ENCODE peak calls at places on chromosomes 2 and 18, in ten cellular contexts. D is spleen, V is adrenal gland, Q is uterus, M is prostate gland, E is tibial nerve, A is body of pancreas, O is sigmoid colon, G is Peyer's patch, H is HCT116. R is an unnamed sample. For H3K36me3, the result is how much of the 10 kb centered on the place peaks cover.

GRCh38 chr2:230677182-230677946 is 35.3 kb upstream of the CAB39 start:
- DNase-seq in D (no peak), V (no peak), Q (no peak), M (no peak), E (no peak), A (no peak), O (no peak), G (no peak), H (no peak), R (no peak)

GRCh38 chr2:36663851-36664715 is 32.4 kb upstream of the VIT start:
- DNase-seq in D (no peak), V (peak), Q (no peak), M (peak), E (no peak), A (peak), O (no peak), G (no peak), H (peak), R (no peak)

GRCh38 chr2:122340246-122340645 is 584.8 kb downstream of the TSN start:
- DNase-seq in D (no peak), V (no peak), Q (no peak), M (no peak), E (no peak), A (no peak), O (no peak), G (no peak), H (no peak), R (no peak)

GRCh38 chr2:203732953-203733510 is 26.6 kb downstream of the CD28 start:
- DNase-seq in D (no peak), V (no peak), Q (no peak), M (no peak), E (no peak), A (no peak), O (no peak), G (no peak), H (no peak), R (no peak)

GRCh38 chr18:12287684-12288405 is 20.2 kb upstream of the TUBB6 start:
- DNase-seq in D (peak), V (peak), Q (peak), M (peak), E (peak), A (peak), O (peak), G (no peak), H (peak), R (peak)

GRCh38 chr2:168694876-168695275 is 107.6 kb upstream of the NOSTRIN start:
- DNase-seq in D (no peak), V (no peak), Q (no peak), M (no peak), E (no peak), A (no peak), O (no peak), G (no peak), H (no peak), R (no peak)

GRCh38 chr2:24304098-24304497 is 56.2 kb downstream of the ITSN2 start:
- DNase-seq in D (no peak), V (peak), Q (peak), M (peak), E (peak), A (peak), O (peak), G (no peak), H (no peak), R (peak)

GRCh38 chr2:136423516-136423996 is 305.6 kb upstream of the CXCR4 start:
- DNase-seq in D (peak), V (peak), Q (peak), M (peak), E (peak), A (peak), O (peak), G (peak), H (peak), R (peak)

GRCh38 chr2:44974064-44974715 is 32.7 kb downstream of the SIX3 start:
- DNase-seq in D (no peak), V (peak), Q (no peak), M (no peak), E (no peak), A (no peak), O (no peak), G (no peak), H (peak), R (no peak)

GRCh38 chr2:232519581-232519980 is 607 bp upstream of the PRSS56 start:
- DNase-seq in D (no peak), V (no peak), Q (no peak), M (no peak), E (no peak), A (no peak), O (no peak), G (no peak), H (no peak), R (no peak)

GRCh38 chr2:173043897-173044472 is 31.7 kb upstream of the MAP3K20 start:
- DNase-seq in D (no peak), V (no peak), Q (no peak), M (no peak), E (no peak), A (no peak), O (no peak), G (no peak), H (no peak), R (no peak)

GRCh38 chr2:74379851-74380789 is at the start of gene DCTN1:
- DNase-seq in D (no peak), V (peak), Q (peak), M (peak), E (no peak), A (peak), O (peak), G (no peak), H (no peak), R (peak)

GRCh38 chr18:887716-888115 is 17.0 kb upstream of the ADCYAP1 start:
- DNase-seq in D (no peak), V (no peak), Q (no peak), M (no peak), E (no peak), A (no peak), O (no peak), G (no peak), H (no peak), R (no peak)

GRCh38 chr2:19706332-19706731 is 195.5 kb downstream of the TTC32 start:
- DNase-seq in D (no peak), V (no peak), Q (no peak), M (no peak), E (no peak), A (no peak), O (no peak), G (no peak), H (no peak), R (no peak)

GRCh38 chr18:24799176-24799575 is 338.7 kb downstream of the HRH4 start:
- DNase-seq in D (no peak), V (no peak), Q (no peak), M (no peak), E (no peak), A (no peak), O (no peak), G (no peak), H (no peak), R (no peak)

GRCh38 chr2:228408529-228409227 is 227.2 kb upstream of the SPHKAP start:
- DNase-seq in D (no peak), V (no peak), Q (no peak), M (no peak), E (no peak), A (no peak), O (no peak), G (no peak), H (no peak), R (no peak)

GRCh38 chr18:8264861-8265411 is 344.3 kb upstream of the RAB12 start:
- DNase-seq in D (no peak), V (no peak), Q (peak), M (peak), E (no peak), A (peak), O (no peak), G (no peak), H (no peak), R (no peak)

GRCh38 chr2:54666131-54666637 is 57.3 kb upstream of the EML6 start:
- DNase-seq in D (no peak), V (peak), Q (peak), M (peak), E (no peak), A (no peak), O (peak), G (no peak), H (no peak), R (no peak)
- H3K36me3 ChIP-seq in D (half or more), V (half or more), Q (under half), M (under half), E (under half), A (under half), O (under half), G (half or more), H (under half), R (under half)

GRCh38 chr2:27070653-27071276 is 689 bp downstream of the OST4 start:
- DNase-seq in D (peak), V (no peak), Q (no peak), M (no peak), E (no peak), A (no peak), O (no peak), G (no peak), H (no peak), R (no peak)

GRCh38 chr2:27071990-27072830 is 756 bp upstream of the OST4 start:
- DNase-seq in D (peak), V (peak), Q (peak), M (no peak), E (no peak), A (peak), O (peak), G (peak), H (no peak), R (peak)

GRCh38 chr2:27072950-27073349 is 1.5 kb upstream of the OST4 start:
- DNase-seq in D (no peak), V (no peak), Q (no peak), M (no peak), E (no peak), A (no peak), O (no peak), G (no peak), H (no peak), R (no peak)

GRCh38 chr2:27069961-27070618 is 1.4 kb downstream of the OST4 start:
- DNase-seq in D (peak), V (no peak), Q (no peak), M (no peak), E (no peak), A (no peak), O (peak), G (no peak), H (no peak), R (no peak)

DNA sequence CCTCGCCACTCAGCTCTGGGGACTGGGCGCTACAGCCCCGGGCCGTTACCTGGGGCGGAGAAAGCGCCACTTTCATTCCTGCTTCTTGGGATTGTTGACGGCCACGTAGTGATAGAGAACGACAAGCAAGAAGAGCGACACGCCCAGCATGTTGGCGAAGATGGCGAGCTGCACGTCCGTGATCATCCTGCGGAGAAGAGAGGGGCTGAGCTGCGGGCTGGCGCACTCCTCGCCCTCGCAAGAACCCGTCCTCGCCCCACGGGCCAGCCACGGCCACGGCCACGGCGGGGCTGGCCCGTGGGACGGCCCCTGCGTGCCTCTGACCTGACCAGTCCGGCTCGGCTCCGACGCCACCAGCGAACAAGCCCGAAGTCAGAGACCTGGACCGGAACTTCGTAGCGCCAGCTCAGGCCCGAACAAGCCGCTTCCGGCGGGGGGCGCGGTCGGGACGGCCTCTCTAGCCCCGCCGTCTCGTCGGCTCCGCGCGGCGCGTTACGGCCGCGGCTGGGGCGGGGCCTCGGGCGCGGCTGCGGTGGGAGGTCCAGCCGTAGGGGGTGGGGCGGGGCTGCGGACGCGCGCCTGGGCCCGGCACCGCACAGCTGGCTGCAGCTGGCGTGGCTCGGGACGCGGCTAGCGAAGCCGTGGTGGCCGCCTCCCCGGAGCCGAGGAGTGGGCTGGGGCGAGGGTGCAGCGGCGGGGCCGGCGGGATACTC is at the start of gene OST4:
- DNase-seq in D (peak), V (peak), Q (peak), M (peak), E (peak), A (peak), O (peak), G (peak), H (peak), R (peak)
- TF ChIP-seq POLR2A in D (no peak), V (peak), Q (peak), M (peak), E (peak), A (peak), O (peak), G (peak), H (peak), R (peak)

DNA sequence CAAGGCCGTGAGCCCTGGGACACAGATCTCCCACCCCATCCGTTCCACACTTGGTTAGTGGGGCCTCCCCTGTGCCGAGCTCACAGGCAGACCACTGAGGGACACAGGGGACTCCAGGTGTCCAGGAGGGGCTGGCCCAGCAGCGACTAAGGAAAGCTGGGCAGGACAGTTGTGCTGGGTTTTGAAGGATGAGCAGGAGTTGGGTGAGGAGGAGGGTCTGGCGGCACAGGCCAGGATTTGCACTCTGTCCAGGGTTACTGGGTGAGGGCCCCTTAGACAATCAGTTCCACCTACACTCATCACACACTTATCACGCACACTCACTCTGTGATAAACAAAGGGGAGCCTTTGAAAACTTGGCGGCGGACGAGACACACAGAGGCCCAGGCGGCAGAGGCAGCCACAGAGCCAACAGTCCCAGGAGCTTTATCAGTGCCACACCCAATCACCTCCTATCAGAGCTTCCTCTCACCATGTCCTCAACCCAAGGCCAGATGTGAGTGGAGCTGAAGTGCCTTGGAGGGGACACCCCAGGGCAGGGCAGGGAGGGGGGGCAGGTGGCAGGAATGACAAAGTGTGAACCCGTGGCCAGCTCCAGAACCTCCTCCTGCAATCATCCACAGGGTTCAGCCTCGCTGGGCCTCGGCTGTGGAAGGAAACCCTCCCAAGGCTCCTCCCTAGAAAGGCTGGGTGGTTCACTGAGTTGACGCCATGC is 26.6 kb downstream of the BIN1 start:
- DNase-seq in D (peak), V (peak), Q (no peak), M (no peak), E (no peak), A (no peak), O (no peak), G (peak), H (no peak), R (peak)
- H3K4me3 ChIP-seq in D (peak), V (no peak), Q (no peak), M (no peak), E (peak), A (no peak), O (no peak), G (peak), H (no peak), R (no peak)

GRCh38 chr2:16717477-16717876 is 51.8 kb upstream of the CYRIA start:
- DNase-seq in D (no peak), V (no peak), Q (no peak), M (no peak), E (no peak), A (no peak), O (no peak), G (no peak), H (no peak), R (no peak)
- H3K36me3 ChIP-seq in D (under half), V (under half), Q (under half), M (under half), E (under half), A (under half), O (under half), G (under half), H (under half), R (under half)

R was measured in transverse colon.